ENCODE peak calls at places on chromosomes 3 and 15, in seven cellular contexts. X is CD8-positive, alpha-beta T cell; B is mesenchymal stem cell; L is Peyer's patch; R is GM23248; A is HAP-1; W is kidney. D is an unnamed sample. For H3K4me1, the result is how much of the 10 kb centered on the place peaks cover.

GRCh38 chr15:45048784-45049631 is 26.0 kb downstream of the SORD start:
- DNase-seq in A (no peak), R (no peak), X (no peak), B (no peak), L (no peak), W (no peak), D (peak)

GRCh38 chr15:101396484-101397261 is 92.8 kb downstream of the PCSK6 start:
- DNase-seq in L (no peak), B (no peak), R (no peak), W (no peak), X (no peak), A (peak), D (no peak)

GRCh38 chr3:32438596-32439344 is 47.1 kb downstream of the CMTM7 start:
- DNase-seq in W (no peak), R (no peak), A (no peak), L (no peak), B (no peak), X (no peak), D (no peak)

GRCh38 chr3:46393554-46394434 is 13.1 kb downstream of the CCR5AS start:
- DNase-seq in W (no peak), R (no peak), A (no peak), B (no peak), L (no peak), X (no peak), D (no peak)

GRCh38 chr3:112038863-112039262 is 4.3 kb downstream of the TMPRSS7 start:
- DNase-seq in A (no peak), B (no peak), R (peak), W (no peak), L (no peak), X (no peak), D (no peak)

GRCh38 chr3:66427951-66428350 is 72.9 kb downstream of the LRIG1 start:
- DNase-seq in B (no peak), R (no peak), L (no peak), A (no peak), W (no peak), X (no peak), D (no peak)

GRCh38 chr3:165502707-165503106 is 306.5 kb upstream of the SLITRK3 start:
- DNase-seq in R (no peak), B (peak), A (no peak), W (no peak), L (no peak), X (no peak), D (no peak)

GRCh38 chr3:136720091-136720490 is 32.1 kb downstream of the STAG1 start:
- DNase-seq in W (no peak), R (no peak), A (no peak), B (no peak), L (no peak), X (no peak), D (no peak)

GRCh38 chr3:124601189-124601588 is 129.1 kb upstream of the UMPS start:
- DNase-seq in R (no peak), A (no peak), W (no peak), X (no peak), L (no peak), B (no peak), D (no peak)

DNA sequence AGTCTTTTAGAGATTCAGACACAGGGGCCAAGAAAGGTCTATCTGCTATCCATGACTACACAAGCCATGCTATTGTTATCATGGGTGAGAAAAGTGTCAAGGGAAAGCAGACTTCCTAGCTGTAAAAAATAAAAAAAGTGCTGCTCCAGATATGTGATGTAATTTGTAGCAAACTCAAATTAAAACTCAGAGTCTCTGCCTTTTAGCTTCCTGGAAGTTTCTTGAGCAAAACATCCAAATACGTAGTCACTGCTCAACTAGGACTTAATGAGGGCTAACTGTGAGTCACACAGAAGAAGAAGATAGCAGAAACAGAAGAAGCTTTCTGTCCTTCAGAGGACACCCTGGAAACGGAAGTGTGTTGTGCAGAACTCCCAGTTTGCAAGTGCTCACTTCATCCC is 393.4 kb upstream of the NR2F2 start:
- DNase-seq in R (peak), W (no peak), X (no peak), L (no peak), B (peak), A (no peak), D (no peak)
- H3K4me1 ChIP-seq in R (under half), W (under half), X (under half), L (under half), B (under half), A (under half), D (under half)

GRCh38 chr3:122247825-122248185 is 64.3 kb downstream of the CASR start:
- DNase-seq in L (no peak), A (no peak), R (peak), B (no peak), W (peak), X (no peak), D (peak)

GRCh38 chr3:122251428-122251827 is 68.0 kb downstream of the CASR start:
- DNase-seq in A (no peak), B (no peak), L (no peak), X (no peak), R (no peak), W (no peak), D (no peak)

GRCh38 chr3:122247087-122247824 is 63.8 kb downstream of the CASR start:
- DNase-seq in L (no peak), X (no peak), A (no peak), W (peak), B (no peak), R (no peak), D (peak)

GRCh38 chr3:122245513-122246174 is 62.2 kb downstream of the CASR start:
- DNase-seq in R (peak), L (no peak), A (no peak), X (no peak), W (no peak), B (peak), D (no peak)

DNA sequence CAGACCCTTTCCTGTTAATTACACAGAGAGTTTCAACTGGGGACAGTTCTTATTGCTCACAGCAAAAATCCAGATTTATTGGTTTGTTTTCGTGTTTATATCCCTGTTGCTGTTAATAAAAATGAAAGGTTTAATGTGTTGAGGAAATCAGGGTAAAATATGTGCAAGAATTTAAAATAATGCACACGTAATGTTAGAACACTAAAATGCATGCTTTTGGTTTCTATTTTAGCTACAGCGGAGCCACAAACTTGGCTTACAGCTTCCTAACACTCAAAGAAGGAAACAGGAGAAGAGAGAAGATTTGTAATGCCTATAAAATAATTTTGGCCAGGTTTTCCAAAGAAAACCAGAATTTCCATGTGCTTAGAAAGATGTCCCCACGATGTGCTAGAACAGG is 62.7 kb downstream of the CASR start:
- DNase-seq in X (no peak), B (peak), A (no peak), W (no peak), L (no peak), R (peak), D (no peak)
- H3K4me1 ChIP-seq in X (under half), B (under half), A (under half), W (under half), L (under half), R (under half), D (under half)

DNA sequence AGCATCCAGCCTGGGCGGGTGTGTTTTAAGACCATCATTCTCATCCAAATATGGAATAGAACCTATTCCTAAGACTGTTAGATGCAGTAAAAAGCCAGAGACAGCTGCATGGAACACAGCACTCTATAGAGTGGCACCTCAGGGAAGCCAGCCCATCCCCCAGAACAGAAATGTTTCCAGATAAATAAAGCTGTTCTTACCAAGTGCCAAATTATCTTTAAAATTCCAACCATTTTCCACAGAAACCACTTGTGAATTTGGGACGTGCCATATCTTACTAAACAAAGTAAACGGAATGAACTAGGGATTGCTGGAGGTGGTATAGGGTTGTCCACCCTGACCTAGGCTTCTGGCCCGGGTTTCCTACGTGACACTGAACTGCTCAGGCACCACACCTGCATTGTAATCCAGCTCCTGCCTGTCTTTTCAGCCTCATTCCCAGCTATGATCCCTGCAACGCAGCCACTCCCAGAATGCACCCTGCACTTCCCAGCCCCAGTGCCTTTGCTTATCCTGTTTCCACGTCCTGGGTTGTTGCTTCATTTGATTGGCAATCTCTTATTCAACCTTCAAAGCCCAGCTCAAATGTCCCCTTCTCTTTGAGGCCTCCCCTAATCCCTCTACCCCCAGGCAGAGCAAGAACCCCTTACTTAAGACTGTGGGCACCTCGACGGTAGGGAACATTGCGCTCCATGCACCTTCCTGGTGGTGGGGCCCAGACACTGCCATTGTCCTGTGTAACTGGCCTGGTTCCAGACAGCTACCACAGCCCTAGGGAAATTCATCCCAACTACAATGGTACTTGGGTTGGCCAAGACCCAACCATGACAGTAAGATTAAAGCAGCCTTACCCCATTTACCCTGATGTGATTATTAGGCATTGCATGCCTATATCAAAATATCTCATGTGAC is 100.2 kb downstream of the IQSEC1 start:
- DNase-seq in B (no peak), L (no peak), R (no peak), X (no peak), W (peak), A (no peak), D (no peak)
- H3K4me1 ChIP-seq in B (under half), L (under half), R (under half), X (under half), W (under half), A (under half), D (half or more)

DNA sequence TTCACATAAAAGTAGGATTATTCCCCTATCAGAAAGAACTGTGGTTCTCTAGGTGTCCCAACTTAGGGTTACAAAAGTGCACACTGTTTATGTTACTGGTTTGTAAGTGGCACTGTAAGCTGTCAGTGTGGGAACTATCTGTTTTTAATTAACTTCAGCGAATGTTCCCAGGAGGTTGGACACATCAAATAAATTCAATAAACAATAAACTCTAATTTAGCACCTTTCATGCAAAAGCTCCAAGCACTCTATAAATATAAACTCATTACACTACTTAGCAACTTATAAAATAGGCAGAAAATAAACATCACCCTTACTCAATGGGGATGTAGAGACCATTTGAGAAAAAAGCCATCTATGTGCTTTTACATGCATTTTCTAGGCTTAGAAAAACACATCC is 168.4 kb upstream of the SLC2A2 start:
- DNase-seq in A (no peak), R (no peak), X (no peak), B (no peak), W (no peak), L (no peak), D (no peak)
- H3K4me1 ChIP-seq in A (under half), R (under half), X (under half), B (under half), W (under half), L (under half), D (under half)

GRCh38 chr15:36808401-36809160 is 229.2 kb downstream of the CDIN1 start:
- DNase-seq in W (no peak), X (no peak), R (no peak), L (no peak), B (no peak), A (no peak), D (no peak)
- H3K4me1 ChIP-seq in W (under half), X (under half), R (under half), L (under half), B (under half), A (under half), D (under half)

D was measured in spleen.